ENCODE peak calls at places on chromosome 19, in six cellular contexts. S is HS-27A, C is GOT3, Q is NCI-H1092, M is NCI-H1105, I is PC-9. B is an unnamed sample.

GRCh38 chr19:13833330-13834265 is 38.4 kb downstream of the ZSWIM4 start:
- DNase-seq in Q (peak; percentile 88), M (peak; percentile 84), C (no peak), S (no peak), I (peak; percentile 87), B (no peak)

GRCh38 chr19:29623726-29624488 is 17.8 kb downstream of the POP4 start:
- DNase-seq in S (no peak), Q (no peak), M (no peak), I (no peak), C (no peak), B (no peak)

GRCh38 chr19:45630463-45630862 is 8.7 kb downstream of the EML2 start:
- DNase-seq in M (no peak), C (no peak), S (peak; percentile 91), I (peak; percentile 99), Q (no peak), B (peak; percentile 95)

GRCh38 chr19:45848922-45849321 is 14.0 kb downstream of the SYMPK start:
- DNase-seq in S (no peak), I (peak; percentile 34), C (no peak), M (no peak), Q (no peak), B (no peak)

GRCh38 chr19:36246006-36246391 is 31.1 kb downstream of the ZNF146 start:
- DNase-seq in M (no peak), S (no peak), C (no peak), Q (no peak), I (no peak), B (no peak)

GRCh38 chr19:49953376-49953775 is 7.6 kb downstream of the SIGLEC11 start:
- DNase-seq in C (no peak), I (no peak), S (no peak), Q (no peak), M (no peak), B (no peak)

GRCh38 chr19:11382898-11383705 is 1.0 kb downstream of the EPOR start:
- DNase-seq in C (no peak), M (peak; percentile 43), I (no peak), Q (no peak), S (no peak), B (no peak)

GRCh38 chr19:19582471-19582870 is 36.0 kb downstream of the PBX4 start:
- DNase-seq in I (no peak), C (no peak), S (no peak), M (no peak), Q (no peak), B (no peak)

GRCh38 chr19:28963481-28964245 is 249.3 kb downstream of the UQCRFS1 start:
- DNase-seq in Q (no peak), C (no peak), I (no peak), S (no peak), M (no peak), B (no peak)

GRCh38 chr19:40613669-40614594 is 12.8 kb downstream of the LTBP4 start:
- DNase-seq in C (peak; percentile 66), Q (peak; percentile 37), M (peak; percentile 87), I (peak; percentile 82), S (peak; percentile 74), B (no peak)

GRCh38 chr19:46737275-46737654 is 8.6 kb upstream of the FKRP start:
- DNase-seq in I (no peak), Q (no peak), M (no peak), C (no peak), S (no peak), B (no peak)

GRCh38 chr19:48633148-48634035 is 3.8 kb downstream of the DBP start:
- DNase-seq in I (no peak), M (no peak), S (no peak), C (no peak), Q (no peak), B (no peak)

GRCh38 chr19:42327381-42327780 is 1.9 kb downstream of the MEGF8 start:
- DNase-seq in S (no peak), Q (no peak), I (no peak), C (no peak), M (no peak), B (no peak)

GRCh38 chr19:12745166-12745897 is 6.3 kb upstream of the BEST2 start:
- DNase-seq in C (no peak), M (no peak), I (peak; percentile 67), Q (no peak), S (no peak), B (no peak)

GRCh38 chr19:18396471-18397241 is 766 bp downstream of the LRRC25 start:
- DNase-seq in I (no peak), Q (no peak), M (no peak), C (no peak), S (no peak), B (no peak)

GRCh38 chr19:29404951-29405727 is 120.7 kb upstream of the VSTM2B start:
- DNase-seq in C (no peak), Q (peak; percentile 80), M (peak; percentile 90), S (no peak), I (peak; percentile 37), B (no peak)

GRCh38 chr19:34184880-34185491 is 12.7 kb downstream of the LSM14A start:
- DNase-seq in I (no peak), C (no peak), Q (no peak), S (no peak), M (no peak), B (no peak)

GRCh38 chr19:566403-566802 is 6.0 kb upstream of the BSG start:
- DNase-seq in S (no peak), I (no peak), Q (no peak), M (no peak), C (no peak), B (peak; percentile 29)

GRCh38 chr19:3683866-3684816 is 16.1 kb downstream of the PIP5K1C start:
- DNase-seq in Q (no peak), S (no peak), I (no peak), M (no peak), C (no peak), B (no peak)

GRCh38 chr19:33684550-33685303 is 63.0 kb downstream of the CHST8 start:
- DNase-seq in S (no peak), M (peak; percentile 38), C (no peak), I (no peak), Q (no peak), B (no peak)

GRCh38 chr19:43820098-43820860 is 6.8 kb upstream of the ZNF283 start:
- DNase-seq in C (no peak), S (no peak), M (no peak), I (no peak), Q (no peak), B (no peak)

GRCh38 chr19:9306443-9306842 is 3.2 kb downstream of the ZNF699 start:
- DNase-seq in M (no peak), C (no peak), Q (no peak), I (peak; percentile 61), S (peak; percentile 56), B (no peak)

GRCh38 chr19:10288662-10289166 is 1.0 kb upstream of the ICAM5 start:
- DNase-seq in S (peak; percentile 66), I (peak; percentile 77), M (peak; percentile 14), Q (no peak), C (no peak), B (no peak)

GRCh38 chr19:33064117-33064777 is 441 bp downstream of the RHPN2 start:
- DNase-seq in C (no peak), M (peak; percentile 33), I (no peak), Q (no peak), S (no peak), B (no peak)

GRCh38 chr19:55206664-55207500 is 2.4 kb downstream of the PTPRH start:
- DNase-seq in M (no peak), I (peak; percentile 89), Q (peak; percentile 45), C (peak; percentile 32), S (peak; percentile 80), B (peak; percentile 40)

GRCh38 chr19:13995017-13995728 is 10.9 kb downstream of the RFX1 start:
- DNase-seq in C (no peak), S (no peak), M (no peak), I (no peak), Q (no peak), B (no peak)

GRCh38 chr19:33702606-33703437 is 81.1 kb downstream of the CHST8 start:
- DNase-seq in Q (no peak), C (no peak), M (no peak), I (no peak), S (no peak), B (no peak)

GRCh38 chr19:50173144-50173543 is 10.1 kb upstream of the IZUMO2 start:
- DNase-seq in S (no peak), C (no peak), M (no peak), Q (no peak), I (peak; percentile 86), B (no peak)

GRCh38 chr19:33445752-33446070 is 72.2 kb downstream of the CEBPG start:
- DNase-seq in I (no peak), M (no peak), Q (no peak), S (no peak), C (no peak), B (no peak)

GRCh38 chr19:16180611-16181010 is 4.6 kb upstream of the FAM32A start:
- DNase-seq in Q (no peak), C (no peak), M (no peak), I (peak; percentile 83), S (peak; percentile 77), B (no peak)

GRCh38 chr19:10286803-10287737 is at the start of gene ICAM4:
- DNase-seq in I (no peak), M (no peak), S (no peak), Q (no peak), C (no peak), B (no peak)

GRCh38 chr19:13098291-13099072 is 4.2 kb downstream of the LYL1 start:
- DNase-seq in M (no peak), C (no peak), S (no peak), Q (no peak), I (no peak), B (no peak)

B was measured in epithelial cell of prostate.